ENCODE peak calls at places on chromosomes 3 and 15, in ten cellular contexts. A, S, M, O, G, H, K, U, R and C are unnamed samples.
A peak's percentile ranks its signal among the peaks of the same experiment; 100 is the strongest.

GRCh38 chr3:129490273-129490675 is 38.2 kb upstream of the RHO start:
- DNase-seq in A (peak; percentile 91), S (peak; percentile 85), M (peak; percentile 74), O (peak; percentile 90), G (peak; percentile 42), H (peak; percentile 76), K (peak; percentile 86), U (peak; percentile 93), R (peak; percentile 83), C (peak; percentile 83)

GRCh38 chr3:45123841-45124269 is 22.3 kb downstream of the CDCP1 start:
- DNase-seq in A (no peak), S (no peak), M (no peak), O (peak; percentile 82), G (no peak), H (no peak), K (no peak), U (no peak), R (no peak), C (no peak)

GRCh38 chr3:29331830-29332637 is 51.2 kb downstream of the RBMS3 start:
- DNase-seq in A (no peak), S (no peak), M (no peak), O (no peak), G (no peak), H (no peak), K (no peak), U (no peak), R (no peak), C (no peak)

GRCh38 chr3:186997061-186998054 is 67.0 kb downstream of the ST6GAL1 start:
- DNase-seq in A (no peak), S (no peak), M (no peak), O (no peak), G (no peak), H (peak; percentile 37), K (no peak), U (no peak), R (no peak), C (peak; percentile 29)

GRCh38 chr3:88188436-88188835 is 38.7 kb downstream of the C3orf38 start:
- DNase-seq in A (no peak), S (no peak), M (no peak), O (no peak), G (no peak), H (peak; percentile 4), K (no peak), U (no peak), R (no peak), C (no peak)

GRCh38 chr3:140505256-140505655 is 172.6 kb upstream of the TRIM42 start:
- DNase-seq in A (no peak), S (no peak), M (no peak), O (no peak), G (no peak), H (no peak), K (no peak), U (no peak), R (no peak), C (no peak)

GRCh38 chr3:14957163-14957562 is 9.8 kb downstream of the NR2C2 start:
- DNase-seq in A (no peak), S (no peak), M (no peak), O (no peak), G (no peak), H (no peak), K (no peak), U (no peak), R (no peak), C (no peak)

GRCh38 chr15:51162865-51163762 is 68.4 kb upstream of the TNFAIP8L3 start:
- DNase-seq in A (peak; percentile 67), S (peak; percentile 64), M (peak; percentile 69), O (peak; percentile 71), G (peak; percentile 19), H (peak; percentile 89), K (no peak), U (peak; percentile 77), R (peak; percentile 43), C (no peak)

GRCh38 chr3:196641278-196642058 is 2.0 kb downstream of the NRROS start:
- DNase-seq in A (no peak), S (no peak), M (no peak), O (no peak), G (peak; percentile 8), H (no peak), K (peak; percentile 55), U (no peak), R (no peak), C (no peak)

GRCh38 chr3:69328103-69328755 is 57.7 kb downstream of the FRMD4B start:
- DNase-seq in A (no peak), S (no peak), M (no peak), O (no peak), G (no peak), H (no peak), K (no peak), U (no peak), R (no peak), C (no peak)

GRCh38 chr3:171248426-171249115 is 211.6 kb downstream of the TNIK start:
- DNase-seq in A (no peak), S (no peak), M (no peak), O (no peak), G (no peak), H (no peak), K (no peak), U (no peak), R (no peak), C (no peak)

GRCh38 chr3:80994085-80994665 is 767.3 kb downstream of the GBE1 start:
- DNase-seq in A (no peak), S (no peak), M (no peak), O (no peak), G (no peak), H (no peak), K (no peak), U (no peak), R (no peak), C (no peak)

GRCh38 chr3:52481819-52482521 is 13.2 kb upstream of the STAB1 start:
- DNase-seq in A (no peak), S (no peak), M (no peak), O (no peak), G (no peak), H (peak; percentile 74), K (peak; percentile 68), U (no peak), R (no peak), C (no peak)

GRCh38 chr3:52480768-52481715 is 14.1 kb upstream of the STAB1 start:
- DNase-seq in A (no peak), S (no peak), M (no peak), O (no peak), G (no peak), H (no peak), K (peak; percentile 52), U (peak; percentile 46), R (no peak), C (no peak)

GRCh38 chr3:52484680-52485461 is 10.3 kb upstream of the STAB1 start:
- DNase-seq in A (no peak), S (no peak), M (no peak), O (no peak), G (no peak), H (no peak), K (no peak), U (peak; percentile 71), R (no peak), C (no peak)

GRCh38 chr3:52483081-52483480 is 12.1 kb upstream of the STAB1 start:
- DNase-seq in A (no peak), S (no peak), M (no peak), O (no peak), G (no peak), H (no peak), K (peak; percentile 54), U (no peak), R (no peak), C (no peak)

GRCh38 chr3:52483577-52484495 is 11.3 kb upstream of the STAB1 start:
- DNase-seq in A (no peak), S (no peak), M (no peak), O (no peak), G (no peak), H (no peak), K (peak; percentile 53), U (peak; percentile 84), R (no peak), C (no peak)
- H3K36me3 ChIP-seq in A (peaks cover 73% of the 10 kb centered on the region), S (peaks cover 24% of the 10 kb centered on the region), M (no peaks in the 10 kb centered on the region), O (no peaks in the 10 kb centered on the region), G (peaks cover 17% of the 10 kb centered on the region), H (peaks cover 63% of the 10 kb centered on the region), K (peaks cover 75% of the 10 kb centered on the region), U (peaks cover 75% of the 10 kb centered on the region), R (peaks cover 74% of the 10 kb centered on the region), C (peaks cover 80% of the 10 kb centered on the region)

DNA sequence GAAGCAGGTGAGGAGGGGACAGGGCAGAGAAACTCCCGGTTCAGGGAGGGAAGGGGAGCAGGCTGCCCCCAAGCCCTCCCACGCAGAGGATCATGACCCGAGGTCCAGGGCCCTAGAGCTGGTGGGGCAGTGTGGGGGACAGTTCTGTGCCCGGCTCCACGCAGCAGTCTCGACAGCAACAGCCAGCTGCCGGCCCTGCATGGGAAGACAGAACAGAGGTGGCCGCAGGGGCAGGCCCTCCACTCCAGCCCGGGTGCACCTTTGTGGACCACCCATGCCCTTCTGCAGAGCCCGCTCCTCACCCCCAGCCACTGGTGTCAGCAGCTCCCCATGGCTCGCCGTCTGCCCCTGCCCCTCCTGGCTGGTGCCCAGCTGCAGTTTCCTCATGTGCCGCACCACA is 7.7 kb downstream of the OGG1 start:
- DNase-seq in A (no peak), S (no peak), M (no peak), O (no peak), G (no peak), H (no peak), K (no peak), U (no peak), R (no peak), C (no peak)
- H3K36me3 ChIP-seq in A (peaks cover 45% of the 10 kb centered on the region), S (peaks cover 10% of the 10 kb centered on the region), M (no peaks in the 10 kb centered on the region), O (no peaks in the 10 kb centered on the region), G (peaks cover 16% of the 10 kb centered on the region), H (peaks cover 46% of the 10 kb centered on the region), K (peaks cover 77% of the 10 kb centered on the region), U (peaks cover 71% of the 10 kb centered on the region), R (peaks cover 13% of the 10 kb centered on the region), C (peaks cover 72% of the 10 kb centered on the region)

DNA sequence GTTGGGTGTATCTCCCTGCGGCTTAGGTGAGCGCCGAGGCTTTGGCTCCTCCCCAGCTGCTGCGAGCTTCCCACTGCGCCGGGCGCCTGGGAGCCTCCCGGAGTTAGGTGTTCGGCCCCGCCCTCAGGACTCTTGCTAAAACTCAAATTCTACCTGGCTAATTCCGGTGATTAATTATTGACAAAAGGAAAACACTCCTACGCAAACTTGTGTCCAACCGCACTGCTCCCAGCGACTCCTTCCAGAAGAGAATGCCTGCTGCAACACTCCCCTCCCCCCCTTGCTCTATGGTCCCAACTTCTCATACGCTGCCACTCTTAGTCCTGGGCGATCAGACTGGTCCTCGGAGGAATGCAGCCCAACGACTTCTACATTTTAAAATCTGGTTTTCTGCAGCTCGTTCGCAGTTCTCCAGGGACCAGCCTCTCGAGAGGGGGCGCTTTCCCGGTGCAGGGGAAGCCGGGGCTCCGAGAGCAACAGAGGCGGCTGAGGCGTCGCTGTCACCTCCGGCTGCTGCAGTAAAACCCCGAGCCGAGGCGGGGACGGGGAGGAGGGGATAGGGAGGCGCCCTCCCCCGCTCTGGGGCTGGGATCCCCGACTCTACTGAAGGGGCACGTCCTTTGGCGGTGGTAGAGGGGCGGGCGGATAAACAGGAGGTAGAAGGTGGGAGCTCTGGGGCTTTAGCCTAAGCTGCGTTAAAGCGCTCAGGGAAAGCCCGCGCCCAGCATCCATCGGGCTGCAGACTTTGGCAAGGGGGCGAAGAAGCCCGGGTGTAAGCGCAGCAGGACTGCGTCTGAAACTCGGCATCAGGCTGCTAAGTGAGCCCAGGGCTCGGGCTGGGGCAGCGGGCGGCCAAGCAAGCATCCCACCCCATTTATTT is at the start of gene SPTSSB:
- DNase-seq in A (peak; percentile 40), S (peak; percentile 59), M (peak; percentile 15), O (no peak), G (peak; percentile 50), H (no peak), K (peak; percentile 69), U (peak; percentile 6), R (peak; percentile 28), C (peak; percentile 80)
- H3K36me3 ChIP-seq in A (no peaks in the 10 kb centered on the region), S (no peaks in the 10 kb centered on the region), M (no peaks in the 10 kb centered on the region), O (no peaks in the 10 kb centered on the region), G (no peaks in the 10 kb centered on the region), H (no peaks in the 10 kb centered on the region), K (no peaks in the 10 kb centered on the region), U (no peaks in the 10 kb centered on the region), R (no peaks in the 10 kb centered on the region), C (no peaks in the 10 kb centered on the region)

GRCh38 chr15:67189326-67190051 is 65.0 kb downstream of the AAGAB start:
- DNase-seq in A (no peak), S (peak; percentile 48), M (no peak), O (peak; percentile 94), G (no peak), H (no peak), K (no peak), U (no peak), R (no peak), C (peak; percentile 88)
- H3K36me3 ChIP-seq in A (peaks cover 10% of the 10 kb centered on the region), S (peaks cover 16% of the 10 kb centered on the region), M (no peaks in the 10 kb centered on the region), O (no peaks in the 10 kb centered on the region), G (peaks cover 27% of the 10 kb centered on the region), H (peaks cover 77% of the 10 kb centered on the region), K (peaks cover 44% of the 10 kb centered on the region), U (peaks cover 13% of the 10 kb centered on the region), R (peaks cover 75% of the 10 kb centered on the region), C (peaks cover 56% of the 10 kb centered on the region)